ENCODE peak calls at places on chromosomes 2 and 18, in six cellular contexts. B is endothelial cell of umbilical vein, F is tibial nerve, J is heart left ventricle, U is right lobe of liver, Q is Peyer's patch. O is an unnamed sample.

GRCh38 chr2:186641807-186642321 is 52.0 kb upstream of the FAM171B start:
- DNase-seq in B (peak), F (no peak), J (peak), U (no peak), Q (no peak), O (peak)

GRCh38 chr2:138421315-138421970 is 80.1 kb upstream of the SPOPL start:
- DNase-seq in B (peak), F (no peak), J (no peak), U (no peak), Q (no peak), O (no peak)

GRCh38 chr2:66702251-66702745 is 267.4 kb downstream of the MEIS1 start:
- DNase-seq in B (no peak), F (no peak), J (no peak), U (no peak), Q (no peak), O (no peak)

GRCh38 chr2:102122115-102122514 is 20.4 kb upstream of the IL1R1 start:
- DNase-seq in B (no peak), F (no peak), J (no peak), U (no peak), Q (no peak), O (no peak)

GRCh38 chr2:239025081-239025801 is 177.4 kb downstream of the TWIST2 start:
- DNase-seq in B (peak), F (no peak), J (no peak), U (no peak), Q (peak), O (no peak)

GRCh38 chr2:66569321-66569851 is 134.5 kb downstream of the MEIS1 start:
- DNase-seq in B (peak), F (no peak), J (no peak), U (no peak), Q (no peak), O (no peak)

GRCh38 chr2:101124684-101125366 is 26.4 kb downstream of the TBC1D8 start:
- DNase-seq in B (peak), F (peak), J (peak), U (peak), Q (peak), O (no peak)

GRCh38 chr2:10192392-10192791 is 69.9 kb downstream of the RRM2 start:
- DNase-seq in B (no peak), F (no peak), J (no peak), U (no peak), Q (no peak), O (no peak)

GRCh38 chr2:174878537-174879147 is 114.4 kb upstream of the CHRNA1 start:
- DNase-seq in B (peak), F (no peak), J (peak), U (no peak), Q (no peak), O (no peak)

GRCh38 chr2:232532406-232532805 is 6.4 kb downstream of the CHRND start:
- DNase-seq in B (no peak), F (no peak), J (no peak), U (peak), Q (peak), O (no peak)

GRCh38 chr2:168962636-168963035 is 61.5 kb downstream of the G6PC2 start:
- DNase-seq in B (peak), F (no peak), J (no peak), U (no peak), Q (no peak), O (no peak)

GRCh38 chr2:178855151-178855550 is 47.9 kb upstream of the TTN start:
- DNase-seq in B (no peak), F (no peak), J (no peak), U (no peak), Q (no peak), O (no peak)

GRCh38 chr2:106159867-106160785 is 34.0 kb downstream of the UXS1 start:
- DNase-seq in B (no peak), F (no peak), J (no peak), U (no peak), Q (no peak), O (no peak)

GRCh38 chr2:70767094-70767698 is 804 bp downstream of the ADD2 start:
- DNase-seq in B (no peak), F (no peak), J (no peak), U (no peak), Q (no peak), O (peak)

GRCh38 chr2:232444409-232445148 is 11.4 kb upstream of the ALPI start:
- DNase-seq in B (peak), F (no peak), J (no peak), U (peak), Q (peak), O (peak)

GRCh38 chr2:184305105-184305504 is 293.2 kb upstream of the ZNF804A start:
- DNase-seq in B (no peak), F (no peak), J (no peak), U (no peak), Q (no peak), O (no peak)

GRCh38 chr2:200039847-200040246 is 84.5 kb downstream of the MAIP1 start:
- DNase-seq in B (no peak), F (no peak), J (no peak), U (no peak), Q (no peak), O (no peak)

GRCh38 chr2:240585681-240586197 is 795 bp upstream of the CAPN10 start:
- DNase-seq in B (no peak), F (no peak), J (no peak), U (peak), Q (no peak), O (no peak)

GRCh38 chr2:240585101-240585500 is 1.4 kb upstream of the CAPN10 start:
- DNase-seq in B (no peak), F (no peak), J (no peak), U (no peak), Q (no peak), O (no peak)

GRCh38 chr2:240586919-240587800 is 626 bp downstream of the CAPN10 start:
- DNase-seq in B (peak), F (no peak), J (no peak), U (peak), Q (peak), O (peak)

GRCh38 chr2:240588006-240588655 is 1.6 kb downstream of the CAPN10 start:
- DNase-seq in B (no peak), F (no peak), J (no peak), U (peak), Q (peak), O (no peak)

DNA sequence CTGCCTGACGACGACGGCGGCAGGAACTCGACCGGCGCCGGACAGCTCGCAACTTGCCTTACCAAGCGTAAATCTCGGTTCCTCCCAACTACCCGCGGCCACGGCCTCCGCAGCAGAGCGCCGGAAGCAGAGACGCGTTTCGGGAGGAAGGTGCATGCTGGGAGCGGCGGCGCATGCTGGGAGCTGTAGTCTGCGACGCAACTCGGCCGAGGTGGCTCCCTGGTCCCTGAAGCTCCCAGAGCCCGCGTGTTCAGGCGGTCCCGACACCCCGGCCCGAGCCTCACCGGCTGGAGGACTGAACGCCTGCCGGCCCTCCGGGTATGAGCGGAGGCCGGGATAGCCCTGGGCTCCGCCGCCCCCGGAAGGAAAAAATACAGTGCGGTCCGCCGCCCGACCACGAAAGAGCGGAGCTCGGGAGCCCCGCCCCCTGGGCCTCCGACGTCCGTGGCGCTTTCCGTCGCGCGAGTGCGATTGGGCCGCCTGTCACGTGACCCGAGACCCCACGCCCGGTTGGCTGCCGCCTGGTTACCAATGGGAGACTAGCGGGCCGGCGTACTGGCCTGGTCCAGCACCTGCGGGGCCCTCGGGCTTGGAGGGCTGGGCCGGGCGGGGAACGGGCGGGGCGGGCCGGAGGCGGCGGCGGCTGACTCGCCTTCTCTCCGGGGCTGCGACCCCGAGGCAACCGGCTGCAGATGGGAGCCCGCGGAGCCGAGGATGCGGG is at the start of gene CAPN10:
- DNase-seq in B (peak), F (peak), J (peak), U (peak), Q (peak), O (peak)
- TF ChIP-seq POLR2A in B (peak), F (peak), J (no peak), U (peak), Q (peak), O (peak)

GRCh38 chr2:213723707-213724106 is 439.4 kb downstream of the SPAG16 start:
- DNase-seq in B (no peak), F (no peak), J (no peak), U (no peak), Q (no peak), O (no peak)

GRCh38 chr2:213726101-213726500 is 441.8 kb downstream of the SPAG16 start:
- DNase-seq in B (no peak), F (no peak), J (no peak), U (no peak), Q (no peak), O (no peak)

GRCh38 chr2:213723051-213723560 is 438.8 kb downstream of the SPAG16 start:
- DNase-seq in B (no peak), F (no peak), J (no peak), U (no peak), Q (no peak), O (no peak)

DNA sequence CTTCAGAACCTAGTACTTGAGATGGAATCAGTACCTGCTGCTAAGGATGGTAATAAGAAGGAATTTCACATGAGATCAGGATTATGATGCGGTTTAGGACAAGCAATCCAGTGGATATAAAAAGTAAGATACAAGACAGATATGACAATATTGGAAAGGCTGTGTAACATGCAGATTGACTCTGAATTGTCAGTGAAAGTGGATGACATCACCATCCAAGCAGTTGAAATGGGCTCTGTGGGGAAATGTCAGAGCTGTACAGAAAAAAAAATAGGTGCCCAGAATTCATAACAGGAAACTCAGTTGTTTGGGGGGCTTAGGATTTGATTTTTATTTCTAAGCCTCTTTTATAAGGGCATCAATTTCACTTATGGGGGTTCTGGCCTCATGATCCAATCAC is 438.3 kb downstream of the SPAG16 start:
- DNase-seq in B (no peak), F (no peak), J (no peak), U (no peak), Q (no peak), O (no peak)
- TF ChIP-seq POLR2A in B (no peak), F (no peak), J (no peak), U (no peak), Q (no peak), O (no peak)

DNA sequence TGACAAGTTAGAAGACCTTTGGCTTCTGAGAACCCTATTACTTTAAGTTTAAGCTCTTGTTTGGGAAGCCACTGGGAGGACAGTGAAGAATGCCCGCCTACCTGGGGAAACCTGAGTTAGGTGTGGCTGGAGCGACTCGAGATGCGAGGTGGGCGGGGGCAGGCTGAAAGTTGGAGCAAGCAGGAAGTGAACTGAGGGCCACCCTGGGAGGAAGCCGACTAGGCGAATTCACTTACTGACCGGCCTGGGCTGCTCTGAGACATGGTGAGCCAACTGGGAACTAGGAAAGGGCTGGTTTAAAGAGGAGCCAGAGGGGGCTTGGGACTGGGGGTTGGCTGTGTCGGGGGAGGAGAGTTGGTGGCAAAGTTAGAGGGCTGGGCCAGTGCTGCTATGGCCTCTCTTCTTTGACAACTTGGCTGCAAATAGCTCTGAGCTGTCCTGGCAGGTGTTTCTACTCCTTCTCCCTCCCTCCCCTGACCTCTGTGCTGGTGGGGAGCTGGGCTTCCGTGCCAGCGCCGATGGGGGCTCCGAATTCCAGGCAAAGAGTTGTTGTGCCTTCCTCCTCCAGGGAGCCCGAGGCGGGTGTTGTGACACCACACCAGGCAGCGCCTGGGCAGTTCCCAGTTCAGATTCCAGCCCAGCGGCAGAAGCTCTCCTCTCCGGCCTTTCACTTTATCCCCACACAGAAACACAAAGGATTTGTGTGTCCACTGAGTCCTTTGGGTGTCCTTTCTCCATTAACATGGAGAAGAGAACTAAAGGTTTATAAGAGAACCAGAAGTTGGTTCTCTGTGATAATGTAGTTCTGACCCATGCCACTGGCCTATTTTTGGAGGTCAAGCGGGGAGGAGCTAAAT is at the start of gene VAMP8:
- DNase-seq in B (peak), F (no peak), J (no peak), U (peak), Q (peak), O (peak)
- TF ChIP-seq POLR2A in B (no peak), F (no peak), J (no peak), U (no peak), Q (peak), O (peak)

GRCh38 chr18:57909620-57910019 is 106.5 kb upstream of the ATP8B1 start:
- DNase-seq in B (no peak), F (no peak), J (no peak), U (no peak), Q (peak), O (no peak)

GRCh38 chr18:57910817-57911216 is 107.7 kb upstream of the ATP8B1 start:
- DNase-seq in B (no peak), F (no peak), J (no peak), U (no peak), Q (no peak), O (peak)

GRCh38 chr18:57910134-57910533 is 107.0 kb upstream of the ATP8B1 start:
- DNase-seq in B (no peak), F (no peak), J (no peak), U (no peak), Q (no peak), O (no peak)

GRCh38 chr18:57908092-57908491 is 105.0 kb upstream of the ATP8B1 start:
- DNase-seq in B (peak), F (no peak), J (no peak), U (no peak), Q (no peak), O (no peak)

GRCh38 chr18:57906852-57907251 is 103.7 kb upstream of the ATP8B1 start:
- DNase-seq in B (no peak), F (no peak), J (no peak), U (no peak), Q (no peak), O (no peak)
- TF ChIP-seq POLR2A in B (no peak), F (no peak), J (no peak), U (no peak), Q (no peak), O (no peak)

GRCh38 chr2:217922101-217923006 is 80.4 kb downstream of the TNS1 start:
- DNase-seq in B (no peak), F (no peak), J (peak), U (peak), Q (no peak), O (no peak)
- TF ChIP-seq POLR2A in B (no peak), F (no peak), J (no peak), U (peak), Q (no peak), O (no peak)

GRCh38 chr2:197450485-197450884 is 2.9 kb upstream of the COQ10B start:
- DNase-seq in B (no peak), F (no peak), J (no peak), U (no peak), Q (no peak), O (no peak)

GRCh38 chr2:197453914-197454398 is 604 bp downstream of the COQ10B start:
- DNase-seq in B (peak), F (no peak), J (peak), U (peak), Q (no peak), O (no peak)

GRCh38 chr2:197454923-197455322 is 1.6 kb downstream of the COQ10B start:
- DNase-seq in B (no peak), F (no peak), J (no peak), U (no peak), Q (no peak), O (no peak)

GRCh38 chr2:197453123-197453913 is at the start of gene COQ10B:
- DNase-seq in B (peak), F (peak), J (peak), U (peak), Q (peak), O (peak)

GRCh38 chr2:197452754-197453122 is 614 bp upstream of the COQ10B start:
- DNase-seq in B (no peak), F (no peak), J (no peak), U (no peak), Q (no peak), O (no peak)
- TF ChIP-seq POLR2A in B (no peak), F (no peak), J (no peak), U (no peak), Q (peak), O (no peak)

GRCh38 chr2:20444113-20444992 is 2.5 kb upstream of the RHOB start:
- DNase-seq in B (peak), F (peak), J (peak), U (no peak), Q (no peak), O (no peak)
- TF ChIP-seq POLR2A in B (no peak), F (peak), J (no peak), U (no peak), Q (no peak), O (no peak)

DNA sequence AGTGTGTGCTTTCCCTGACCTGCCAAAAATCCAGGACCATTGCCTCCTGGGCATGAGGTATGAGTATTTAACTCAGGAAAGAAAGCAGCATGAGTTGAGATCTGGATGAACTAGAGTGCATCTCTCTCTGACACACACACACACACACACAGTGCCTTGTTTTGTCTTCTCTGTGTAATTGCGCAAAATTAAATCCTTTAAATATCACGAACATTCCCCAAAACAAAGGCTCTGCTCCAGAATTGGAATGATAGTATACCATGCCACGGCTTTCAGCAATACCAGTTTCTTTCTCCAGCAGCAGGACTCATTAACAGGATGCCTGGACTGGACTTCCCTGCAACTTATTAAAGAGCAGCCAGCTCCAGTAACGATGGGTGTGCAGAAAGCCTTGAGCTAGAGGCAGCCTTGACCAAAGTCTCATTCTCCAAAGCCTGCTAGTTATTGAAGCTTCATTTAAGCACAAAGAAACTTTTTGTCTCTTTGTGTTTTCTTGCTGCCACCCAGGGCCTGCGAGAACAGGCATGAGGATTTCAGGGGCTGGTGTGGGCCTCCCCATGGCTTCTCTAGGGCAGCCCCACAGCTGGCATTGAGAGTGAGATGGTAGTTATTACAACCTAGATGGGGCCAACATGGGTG is 101.7 kb downstream of the NRP2 start:
- DNase-seq in B (no peak), F (no peak), J (no peak), U (no peak), Q (no peak), O (no peak)
- TF ChIP-seq POLR2A in B (no peak), F (no peak), J (no peak), U (no peak), Q (no peak), O (no peak)